ENCODE peak calls at places on chromosomes 16 and 17, in five cellular contexts. One of them, this sample, is unnamed.
A peak's percentile ranks its signal among the peaks of the same experiment; 100 is the strongest.

GRCh38 chr16:7321661-7322060 is 11.0 kb upstream of the RBFOX1 start:
- DNase-seq in SK-N-SH: no peak
- DNase-seq in HCT116: no peak
- DNase-seq in HepG2: no peak
- DNase-seq in HL-60: no peak
- DNase-seq in this sample: no peak

GRCh38 chr17:1031711-1032110 is 34.8 kb downstream of the TIMM22 start:
- DNase-seq in HCT116: no peak
- DNase-seq in SK-N-SH: peak; percentile 86
- DNase-seq in HL-60: no peak
- DNase-seq in HepG2: no peak
- DNase-seq in this sample: no peak

GRCh38 chr17:4850236-4850635 is 17.1 kb downstream of the MINK1 start:
- DNase-seq in HCT116: no peak
- DNase-seq in HepG2: no peak
- DNase-seq in SK-N-SH: no peak
- DNase-seq in HL-60: no peak
- DNase-seq in this sample: no peak

GRCh38 chr17:74513987-74514631 is 17.2 kb downstream of the CD300LB start:
- DNase-seq in SK-N-SH: no peak
- DNase-seq in HepG2: peak; percentile 40
- DNase-seq in HCT116: peak; percentile 88
- DNase-seq in HL-60: peak; percentile 17
- DNase-seq in this sample: peak; percentile 55

GRCh38 chr16:57258226-57258909 is 13.3 kb downstream of the ARL2BP start:
- DNase-seq in SK-N-SH: no peak
- DNase-seq in HCT116: no peak
- DNase-seq in HepG2: no peak
- DNase-seq in HL-60: no peak
- DNase-seq in this sample: no peak

GRCh38 chr17:48588519-48588918 is 1.5 kb downstream of the HOXB3 start:
- DNase-seq in HCT116: no peak
- DNase-seq in SK-N-SH: no peak
- DNase-seq in HL-60: no peak
- DNase-seq in HepG2: no peak
- DNase-seq in this sample: no peak

GRCh38 chr17:58535431-58535830 is 21.0 kb upstream of the MTMR4 start:
- DNase-seq in HL-60: no peak
- DNase-seq in HepG2: peak; percentile 81
- DNase-seq in SK-N-SH: no peak
- DNase-seq in HCT116: peak; percentile 56
- DNase-seq in this sample: no peak

GRCh38 chr17:63641678-63642077 is 19.5 kb downstream of the MAP3K3 start:
- DNase-seq in HL-60: peak; percentile 94
- DNase-seq in SK-N-SH: no peak
- DNase-seq in HepG2: no peak
- DNase-seq in HCT116: no peak
- DNase-seq in this sample: no peak

GRCh38 chr17:37523715-37524219 is 34.1 kb downstream of the DUSP14 start:
- DNase-seq in HepG2: no peak
- DNase-seq in SK-N-SH: no peak
- DNase-seq in HL-60: no peak
- DNase-seq in HCT116: no peak
- DNase-seq in this sample: no peak

GRCh38 chr17:36777118-36777517 is 160.2 kb upstream of the LHX1 start:
- DNase-seq in HL-60: no peak
- DNase-seq in HCT116: no peak
- DNase-seq in HepG2: no peak
- DNase-seq in SK-N-SH: no peak
- DNase-seq in this sample: no peak

GRCh38 chr17:21388066-21388465 is 11.9 kb downstream of the KCNJ12 start:
- DNase-seq in SK-N-SH: peak; percentile 65
- DNase-seq in HL-60: no peak
- DNase-seq in HepG2: no peak
- DNase-seq in HCT116: no peak
- DNase-seq in this sample: no peak

GRCh38 chr16:55713103-55713502 is 57.3 kb downstream of the SLC6A2 start:
- DNase-seq in HepG2: no peak
- DNase-seq in HCT116: no peak
- DNase-seq in SK-N-SH: no peak
- DNase-seq in HL-60: no peak
- DNase-seq in this sample: no peak

GRCh38 chr16:75398333-75398732 is 35.0 kb downstream of the CFDP1 start:
- DNase-seq in HCT116: no peak
- DNase-seq in SK-N-SH: no peak
- DNase-seq in HL-60: no peak
- DNase-seq in HepG2: no peak
- DNase-seq in this sample: no peak

GRCh38 chr17:301681-302299 is 50.8 kb downstream of the RPH3AL start:
- DNase-seq in HCT116: no peak
- DNase-seq in HepG2: no peak
- DNase-seq in SK-N-SH: no peak
- DNase-seq in HL-60: peak; percentile 38
- DNase-seq in this sample: no peak

GRCh38 chr17:75753514-75754377 is 11.2 kb downstream of the GALK1 start:
- DNase-seq in HepG2: peak; percentile 67
- DNase-seq in SK-N-SH: peak; percentile 98
- DNase-seq in HCT116: no peak
- DNase-seq in HL-60: peak; percentile 59
- DNase-seq in this sample: no peak

GRCh38 chr17:31329221-31329620 is 7.8 kb upstream of the EVI2A start:
- DNase-seq in HL-60: no peak
- DNase-seq in HCT116: no peak
- DNase-seq in HepG2: no peak
- DNase-seq in SK-N-SH: no peak
- DNase-seq in this sample: no peak

GRCh38 chr16:85553436-85554113 is 59.5 kb upstream of the GSE1 start:
- DNase-seq in HepG2: peak; percentile 84
- DNase-seq in HCT116: peak; percentile 59
- DNase-seq in HL-60: peak; percentile 49
- DNase-seq in SK-N-SH: no peak
- DNase-seq in this sample: no peak

GRCh38 chr17:66711936-66712335 is 123.0 kb upstream of the CACNG5 start:
- DNase-seq in HL-60: no peak
- DNase-seq in SK-N-SH: no peak
- DNase-seq in HepG2: peak; percentile 71
- DNase-seq in HCT116: no peak
- DNase-seq in this sample: no peak

GRCh38 chr17:70905796-70906195 is 736.5 kb downstream of the KCNJ2 start:
- DNase-seq in HepG2: no peak
- DNase-seq in HL-60: peak; percentile 9
- DNase-seq in HCT116: peak; percentile 21
- DNase-seq in SK-N-SH: no peak
- DNase-seq in this sample: no peak

GRCh38 chr17:61412860-61413653 is 13.4 kb downstream of the TBX2 start:
- DNase-seq in HL-60: no peak
- DNase-seq in HepG2: peak; percentile 75
- DNase-seq in HCT116: no peak
- DNase-seq in SK-N-SH: peak; percentile 80
- DNase-seq in this sample: no peak

GRCh38 chr16:72894291-72895151 is 153.4 kb downstream of the ZFHX3 start:
- DNase-seq in HepG2: no peak
- DNase-seq in HL-60: no peak
- DNase-seq in HCT116: no peak
- DNase-seq in SK-N-SH: no peak
- DNase-seq in this sample: no peak

GRCh38 chr16:87286839-87287626 is 30.2 kb downstream of the C16orf95 start:
- DNase-seq in SK-N-SH: no peak
- DNase-seq in HL-60: no peak
- DNase-seq in HepG2: no peak
- DNase-seq in HCT116: no peak
- DNase-seq in this sample: no peak

GRCh38 chr16:31085371-31085770 is 3.4 kb downstream of the PRSS53 start:
- DNase-seq in HepG2: no peak
- DNase-seq in HCT116: no peak
- DNase-seq in HL-60: no peak
- DNase-seq in SK-N-SH: no peak
- DNase-seq in this sample: no peak

GRCh38 chr16:69823831-69824563 is 61.9 kb downstream of the WWP2 start:
- DNase-seq in HCT116: no peak
- DNase-seq in SK-N-SH: no peak
- DNase-seq in HepG2: no peak
- DNase-seq in HL-60: no peak
- DNase-seq in this sample: no peak

GRCh38 chr17:50344712-50345380 is 1.1 kb upstream of the XYLT2 start:
- DNase-seq in HCT116: no peak
- DNase-seq in HL-60: no peak
- DNase-seq in HepG2: no peak
- DNase-seq in SK-N-SH: peak; percentile 39
- DNase-seq in this sample: no peak

GRCh38 chr17:14372905-14373559 is 72.2 kb downstream of the HS3ST3B1 start:
- DNase-seq in HL-60: no peak
- DNase-seq in HCT116: no peak
- DNase-seq in SK-N-SH: no peak
- DNase-seq in HepG2: peak; percentile 99
- DNase-seq in this sample: no peak

GRCh38 chr17:901964-902363 is 77.6 kb downstream of the NXN start:
- DNase-seq in HL-60: no peak
- DNase-seq in HCT116: no peak
- DNase-seq in HepG2: no peak
- DNase-seq in SK-N-SH: no peak
- DNase-seq in this sample: no peak

GRCh38 chr16:16105646-16106045 is 117.6 kb downstream of the ABCC6 start:
- DNase-seq in HCT116: no peak
- DNase-seq in HepG2: no peak
- DNase-seq in HL-60: no peak
- DNase-seq in SK-N-SH: no peak
- DNase-seq in this sample: no peak

GRCh38 chr17:47251421-47251940 is 2.1 kb upstream of the ITGB3 start:
- DNase-seq in HCT116: no peak
- DNase-seq in HepG2: no peak
- DNase-seq in SK-N-SH: no peak
- DNase-seq in HL-60: no peak
- DNase-seq in this sample: no peak

GRCh38 chr16:9844361-9844760 is 337.9 kb downstream of the GRIN2A start:
- DNase-seq in SK-N-SH: no peak
- DNase-seq in HCT116: no peak
- DNase-seq in HL-60: no peak
- DNase-seq in HepG2: no peak
- DNase-seq in this sample: no peak

GRCh38 chr17:19510903-19511302 is 22.8 kb upstream of the SLC47A1 start:
- DNase-seq in HL-60: no peak
- DNase-seq in HCT116: no peak
- DNase-seq in SK-N-SH: no peak
- DNase-seq in HepG2: no peak
- DNase-seq in this sample: no peak

GRCh38 chr16:4316732-4317461 is 1.0 kb downstream of the GLIS2 start:
- DNase-seq in HL-60: no peak
- DNase-seq in HepG2: no peak
- DNase-seq in SK-N-SH: peak; percentile 74
- DNase-seq in HCT116: no peak
- DNase-seq in this sample: no peak

GRCh38 chr16:48231675-48232214 is 12.4 kb upstream of the LONP2 start:
- DNase-seq in SK-N-SH: peak; percentile 45
- DNase-seq in HepG2: peak; percentile 49
- DNase-seq in HL-60: peak; percentile 43
- DNase-seq in HCT116: peak; percentile 35
- DNase-seq in this sample: peak; percentile 24

GRCh38 chr17:7280519-7281073 is 922 bp upstream of the SLC2A4 start:
- DNase-seq in HCT116: peak; percentile 70
- DNase-seq in HL-60: peak; percentile 67
- DNase-seq in SK-N-SH: peak; percentile 84
- DNase-seq in HepG2: peak; percentile 79
- DNase-seq in this sample: peak; percentile 80

GRCh38 chr17:82845163-82845807 is 5.5 kb upstream of the ZNF750 start:
- DNase-seq in SK-N-SH: no peak
- DNase-seq in HL-60: no peak
- DNase-seq in HepG2: no peak
- DNase-seq in HCT116: no peak
- DNase-seq in this sample: no peak

GRCh38 chr17:40320771-40321501 is 12.0 kb downstream of the RARA start:
- DNase-seq in HCT116: no peak
- DNase-seq in SK-N-SH: no peak
- DNase-seq in HL-60: no peak
- DNase-seq in HepG2: no peak
- DNase-seq in this sample: no peak
- TF ChIP-seq POLR2AphosphoS5 in HCT116: no peak
- TF ChIP-seq POLR2AphosphoS5 in SK-N-SH: no peak
- TF ChIP-seq POLR2AphosphoS5 in HL-60: no peak
- TF ChIP-seq POLR2AphosphoS5 in HepG2: no peak
- TF ChIP-seq POLR2AphosphoS5 in this sample: no peak

GRCh38 chr17:81481011-81481799 is 31.4 kb downstream of the ACTG1 start:
- DNase-seq in HepG2: no peak
- DNase-seq in SK-N-SH: peak; percentile 99
- DNase-seq in HL-60: no peak
- DNase-seq in HCT116: no peak
- DNase-seq in this sample: no peak
- TF ChIP-seq REST in HepG2: no peak
- TF ChIP-seq REST in SK-N-SH: no peak
- TF ChIP-seq REST in HL-60: no peak
- TF ChIP-seq REST in HCT116: no peak
- TF ChIP-seq REST in this sample: no peak

GRCh38 chr17:8728251-8728925 is 16.2 kb downstream of the CCDC42 start:
- DNase-seq in HL-60: no peak
- DNase-seq in SK-N-SH: no peak
- DNase-seq in HepG2: no peak
- DNase-seq in HCT116: no peak
- DNase-seq in this sample: no peak

GRCh38 chr17:8729421-8729820 is 15.2 kb downstream of the CCDC42 start:
- DNase-seq in HL-60: no peak
- DNase-seq in SK-N-SH: no peak
- DNase-seq in HCT116: no peak
- DNase-seq in HepG2: no peak
- DNase-seq in this sample: no peak

GRCh38 chr17:8728991-8729390 is 15.6 kb downstream of the CCDC42 start:
- DNase-seq in HL-60: no peak
- DNase-seq in HCT116: no peak
- DNase-seq in SK-N-SH: no peak
- DNase-seq in HepG2: no peak
- DNase-seq in this sample: no peak

GRCh38 chr17:8732406-8733065 is 12.1 kb downstream of the CCDC42 start:
- DNase-seq in HepG2: no peak
- DNase-seq in HCT116: no peak
- DNase-seq in SK-N-SH: no peak
- DNase-seq in HL-60: no peak
- DNase-seq in this sample: no peak

DNA sequence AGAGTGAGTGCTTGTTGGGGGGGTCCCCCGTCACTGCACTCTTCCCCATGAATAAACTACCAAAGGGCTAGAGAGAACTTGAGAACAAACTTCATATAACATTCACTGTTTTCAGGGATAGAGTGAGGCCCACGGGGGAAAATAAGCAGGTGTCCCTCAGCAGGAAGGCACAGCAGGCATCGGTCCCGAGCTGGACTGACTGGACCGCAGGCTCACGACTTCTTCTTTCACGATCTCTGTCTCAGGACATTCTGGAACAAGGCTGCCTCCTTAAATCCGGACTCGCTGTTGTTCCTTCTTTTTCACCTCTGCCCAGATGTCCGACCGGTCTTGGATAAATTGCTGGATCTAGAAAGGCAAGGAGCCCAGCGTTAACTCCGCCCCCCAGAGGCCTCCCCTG is 14.8 kb downstream of the CCDC42 start:
- DNase-seq in HL-60: no peak
- DNase-seq in HCT116: no peak
- DNase-seq in HepG2: no peak
- DNase-seq in SK-N-SH: no peak
- DNase-seq in this sample: no peak
- TF ChIP-seq POLR2AphosphoS5 in HL-60: no peak
- TF ChIP-seq POLR2AphosphoS5 in HCT116: no peak
- TF ChIP-seq POLR2AphosphoS5 in HepG2: no peak
- TF ChIP-seq POLR2AphosphoS5 in SK-N-SH: no peak
- TF ChIP-seq POLR2AphosphoS5 in this sample: no peak

GRCh38 chr17:16936536-16937310 is 35.2 kb downstream of the TNFRSF13B start:
- DNase-seq in SK-N-SH: no peak
- DNase-seq in HL-60: no peak
- DNase-seq in HepG2: no peak
- DNase-seq in HCT116: no peak
- DNase-seq in this sample: no peak
- TF ChIP-seq REST in SK-N-SH: no peak
- TF ChIP-seq REST in HL-60: no peak
- TF ChIP-seq REST in HepG2: no peak
- TF ChIP-seq REST in HCT116: no peak
- TF ChIP-seq REST in this sample: no peak